ENCODE peak calls at places on chromosomes 7 and 10, in ten cellular contexts. P is A549, X is uterus, B is fibroblast of pulmonary artery, V is foreskin fibroblast, W is GM06990, S is GM12865, O is left ventricle myocardium inferior, L is spleen, M is astrocyte of the spinal cord. T is an unnamed sample.

GRCh38 chr10:133127291-133128125 is 32.5 kb upstream of the KNDC1 start:
- DNase-seq in P (peak; percentile 54), S (no peak), B (no peak), O (peak; percentile 9), L (peak; percentile 64), X (no peak), V (no peak), W (no peak), M (no peak), T (no peak)

GRCh38 chr7:28125381-28126046 is 55.1 kb downstream of the JAZF1 start:
- DNase-seq in M (no peak), B (peak; percentile 57), X (peak; percentile 44), L (no peak), W (no peak), S (no peak), P (no peak), V (no peak), O (no peak), T (no peak)

GRCh38 chr10:102501201-102502028 is 1.1 kb downstream of the ACTR1A start:
- DNase-seq in V (peak; percentile 10), B (no peak), M (peak; percentile 26), S (no peak), O (no peak), L (no peak), X (no peak), W (no peak), P (no peak), T (no peak)

GRCh38 chr10:73495884-73496674 is at the start of gene PPP3CB:
- DNase-seq in S (peak; percentile 98), X (peak; percentile 88), P (peak; percentile 96), O (peak; percentile 93), V (peak; percentile 96), W (peak; percentile 96), B (peak; percentile 97), M (peak; percentile 99), L (peak; percentile 95), T (peak; percentile 91)

GRCh38 chr7:4823442-4824119 is 38.2 kb downstream of the PAPOLB start:
- DNase-seq in W (no peak), S (no peak), B (no peak), M (no peak), L (peak; percentile 56), O (no peak), X (no peak), V (no peak), P (no peak), T (no peak)

GRCh38 chr7:117875566-117875965 is 2.3 kb upstream of the CTTNBP2 start:
- DNase-seq in O (no peak), B (no peak), X (no peak), W (no peak), S (peak; percentile 7), M (peak; percentile 36), V (no peak), P (peak; percentile 8), L (no peak), T (no peak)

GRCh38 chr10:131889755-131890154 is 11.1 kb upstream of the PPP2R2D start:
- DNase-seq in V (no peak), P (no peak), S (no peak), W (no peak), M (no peak), B (no peak), X (no peak), O (no peak), L (peak; percentile 47), T (no peak)

GRCh38 chr7:19181634-19182033 is 36.4 kb upstream of the FERD3L start:
- DNase-seq in L (no peak), X (no peak), S (no peak), P (no peak), B (no peak), O (no peak), V (peak; percentile 7), W (no peak), M (no peak), T (no peak)

GRCh38 chr7:55189447-55189760 is 170.6 kb downstream of the EGFR start:
- DNase-seq in O (no peak), X (no peak), M (peak; percentile 36), L (no peak), B (no peak), V (no peak), W (no peak), S (no peak), P (no peak), T (no peak)
- TF ChIP-seq CTCF in O (no peak), X (no peak), M (no peak), L (no peak), B (no peak), V (no peak), W (no peak), S (no peak), P (no peak), T (no peak)

DNA sequence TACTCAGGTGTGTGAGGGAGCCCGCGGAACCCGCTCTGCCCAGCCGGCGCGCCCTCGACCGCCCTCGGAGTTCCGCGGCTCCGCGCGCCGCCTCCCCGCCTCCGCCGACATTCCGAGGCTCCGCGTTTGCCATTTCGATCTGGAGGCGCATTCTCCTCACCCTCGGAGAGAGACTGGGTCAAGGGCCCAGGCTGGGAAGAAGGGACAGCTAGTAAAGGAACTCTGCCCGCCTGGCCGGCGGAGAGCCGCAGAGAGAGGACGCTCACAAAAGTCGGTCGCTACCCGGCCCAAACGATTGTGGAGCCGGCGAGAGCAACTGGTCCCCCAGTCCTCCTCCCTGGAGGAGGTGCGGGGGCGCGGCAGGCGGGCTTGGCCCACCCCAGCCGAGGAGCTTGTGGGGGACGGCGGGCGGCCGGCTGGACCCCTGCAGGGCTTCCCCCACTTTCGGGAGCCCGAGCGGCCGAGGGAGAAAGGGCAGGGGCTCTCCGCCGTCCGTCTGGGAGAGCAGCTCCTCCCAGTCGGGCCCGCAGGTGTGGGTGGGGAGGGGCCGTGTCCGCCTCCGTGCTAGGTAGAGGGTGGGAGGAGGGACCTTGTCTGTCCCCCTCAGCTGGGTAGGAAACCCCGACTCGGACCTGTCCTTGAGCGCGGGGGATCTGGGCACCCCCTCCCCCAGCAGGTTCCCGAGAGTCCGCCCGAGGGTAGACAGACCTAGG is 74.3 kb upstream of the LEP start:
- DNase-seq in P (no peak), S (no peak), M (peak; percentile 3), W (no peak), B (no peak), X (no peak), L (no peak), O (no peak), V (peak; percentile 4), T (no peak)
- H3K4me3 ChIP-seq in P (peak overlapping the region; percentile 50), S (no peak overlapping the region), M (peak overlapping the region; percentile 27), W (peak overlapping the region; percentile 45), B (peak overlapping the region; percentile 17), X (peak overlapping the region; percentile 5), L (peak overlapping the region; percentile 39), O (peak overlapping the region; percentile 63), V (peak overlapping the region; percentile 15), T (no peak overlapping the region)

GRCh38 chr7:70533614-70534013 is 598.3 kb upstream of the GALNT17 start:
- DNase-seq in L (no peak), S (no peak), X (no peak), M (no peak), W (no peak), O (no peak), P (no peak), B (no peak), V (no peak), T (no peak)
- TF ChIP-seq CTCF in L (no peak), S (no peak), X (no peak), M (no peak), W (no peak), O (no peak), P (no peak), B (no peak), V (no peak), T (no peak)

DNA sequence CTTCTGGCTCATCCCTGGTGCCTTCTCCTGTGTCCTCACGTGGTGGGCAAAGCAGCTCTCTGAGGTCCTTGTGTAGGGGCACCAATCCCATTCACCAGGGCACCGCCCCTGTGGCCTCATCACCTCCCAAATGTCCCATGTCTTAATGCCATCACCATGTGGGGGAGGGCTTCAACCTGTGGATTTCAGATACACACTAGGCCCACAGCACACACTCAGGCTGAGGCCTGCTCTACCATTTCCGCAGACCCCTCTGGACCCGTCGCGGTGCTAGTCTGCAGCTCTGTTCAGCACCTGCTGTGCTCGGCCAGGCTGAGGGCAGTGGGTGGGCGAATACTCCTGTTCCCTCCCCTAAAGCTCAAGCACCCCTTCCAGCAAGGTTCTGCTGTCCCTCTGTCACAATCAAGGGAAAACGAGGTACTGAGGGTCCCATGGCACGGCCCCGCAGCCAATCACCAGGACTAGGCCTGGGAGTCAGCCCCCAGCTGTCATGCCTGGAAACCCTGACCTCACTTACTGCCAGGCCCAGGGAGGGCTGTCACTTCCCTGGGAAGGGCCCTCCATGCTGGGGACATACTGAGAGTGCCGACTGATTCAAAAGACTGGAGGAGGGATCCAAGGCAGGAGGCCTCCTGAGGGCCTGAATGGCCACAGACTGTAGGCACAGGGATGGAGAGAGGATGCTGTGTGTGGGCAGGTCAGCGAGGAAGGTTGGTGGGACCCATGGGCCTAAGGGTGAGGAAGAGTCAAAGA is 123.8 kb upstream of the RET start:
- DNase-seq in L (peak; percentile 43), W (no peak), V (no peak), O (no peak), S (no peak), B (no peak), X (peak; percentile 7), M (no peak), P (no peak), T (no peak)
- H3K4me3 ChIP-seq in L (no peak overlapping the region), W (no peak overlapping the region), V (no peak overlapping the region), O (no peak overlapping the region), S (no peak overlapping the region), B (no peak overlapping the region), X (no peak overlapping the region), M (no peak overlapping the region), P (no peak overlapping the region), T (no peak overlapping the region)

GRCh38 chr10:6408799-6409198 is 171.3 kb downstream of the PRKCQ start:
- DNase-seq in P (no peak), B (no peak), S (no peak), V (no peak), W (no peak), M (no peak), L (no peak), X (no peak), O (no peak), T (no peak)
- TF ChIP-seq CTCF in P (no peak), B (peak; percentile 24), S (no peak), V (peak; percentile 5), W (no peak), M (peak; percentile 20), L (no peak), X (no peak), O (no peak), T (peak; percentile 18)

GRCh38 chr10:84329986-84330651 is 1.7 kb downstream of the CCSER2 start:
- DNase-seq in L (no peak), S (peak; percentile 81), O (no peak), X (no peak), M (no peak), P (no peak), B (no peak), W (peak; percentile 37), V (no peak), T (no peak)
- H3K4me3 ChIP-seq in L (no peak overlapping the region), S (peak overlapping the region; percentile 79), O (peak overlapping the region; percentile 94), X (no peak overlapping the region), M (peak overlapping the region; percentile 58), P (no peak overlapping the region), B (peak overlapping the region; percentile 84), W (peak overlapping the region; percentile 59), V (peak overlapping the region; percentile 63), T (no peak overlapping the region)

T was measured in GM12864.